ENCODE peak calls at places on chromosomes 12 and 14, in seven cellular contexts. Q, C, Z, M, D, A and K are unnamed samples.

GRCh38 chr12:106601031-106601430 is 18.2 kb downstream of the RFX4 start:
- DNase-seq in A (no peak), D (no peak), Q (no peak), M (no peak), C (no peak), Z (no peak), K (no peak)

GRCh38 chr12:107443320-107444090 is 242.1 kb upstream of the PWP1 start:
- DNase-seq in M (no peak), C (no peak), Z (no peak), D (no peak), A (no peak), Q (no peak), K (no peak)

GRCh38 chr14:34035177-34035933 is 84.5 kb upstream of the EGLN3 start:
- DNase-seq in Z (no peak), A (no peak), C (no peak), M (peak), Q (no peak), D (no peak), K (no peak)

GRCh38 chr14:61271552-61271951 is 9.6 kb downstream of the TMEM30B start:
- DNase-seq in M (no peak), D (no peak), A (no peak), Z (no peak), Q (no peak), C (no peak), K (no peak)

GRCh38 chr14:38910092-38910491 is 192.9 kb downstream of the SEC23A start:
- DNase-seq in Q (no peak), Z (no peak), M (no peak), C (no peak), A (no peak), D (no peak), K (no peak)

GRCh38 chr12:90245396-90245795 is 536.8 kb upstream of the ATP2B1 start:
- DNase-seq in M (no peak), D (no peak), C (no peak), Q (no peak), Z (peak), A (no peak), K (no peak)

GRCh38 chr12:26789731-26790644 is 43.0 kb downstream of the ITPR2 start:
- DNase-seq in M (no peak), Z (no peak), D (no peak), C (peak), Q (no peak), A (peak), K (peak)

GRCh38 chr12:52526511-52526951 is 6.3 kb upstream of the KRT5 start:
- DNase-seq in Z (no peak), M (no peak), C (no peak), Q (no peak), D (no peak), A (no peak), K (no peak)

GRCh38 chr12:6962285-6963015 is 8.0 kb downstream of the PHB2 start:
- DNase-seq in D (no peak), Q (no peak), C (no peak), Z (no peak), M (no peak), A (no peak), K (no peak)

GRCh38 chr14:54809767-54810166 is 92.9 kb downstream of the GCH1 start:
- DNase-seq in Q (no peak), D (no peak), Z (no peak), C (no peak), A (no peak), M (no peak), K (no peak)

GRCh38 chr12:130714591-130715149 is 1.4 kb downstream of the RIMBP2 start:
- DNase-seq in Q (no peak), C (no peak), Z (no peak), A (no peak), M (no peak), D (no peak), K (no peak)

GRCh38 chr14:87468531-87468930 is 524.5 kb downstream of the GALC start:
- DNase-seq in C (no peak), M (no peak), Z (no peak), D (no peak), A (no peak), Q (no peak), K (no peak)

GRCh38 chr12:1590083-1590979 is 4.0 kb downstream of the FBXL14 start:
- DNase-seq in C (no peak), M (no peak), Z (no peak), D (no peak), A (peak), Q (no peak), K (peak)

GRCh38 chr12:64609543-64610091 is 678 bp upstream of the RASSF3 start:
- DNase-seq in Q (peak), Z (no peak), C (no peak), D (peak), M (no peak), A (peak), K (peak)

GRCh38 chr12:52867636-52868035 is 18.8 kb upstream of the KRT78 start:
- DNase-seq in Q (no peak), A (no peak), C (no peak), M (no peak), Z (no peak), D (no peak), K (no peak)

GRCh38 chr14:83709116-83709515 is 1820.8 kb upstream of the FLRT2 start:
- DNase-seq in D (no peak), C (no peak), A (no peak), Q (no peak), M (peak), Z (no peak), K (no peak)

GRCh38 chr14:48703728-48704467 is 882.3 kb downstream of the RPS29 start:
- DNase-seq in Z (no peak), A (no peak), D (no peak), M (no peak), Q (no peak), C (no peak), K (no peak)

GRCh38 chr14:90140298-90140955 is 78.6 kb downstream of the KCNK13 start:
- DNase-seq in A (peak), Q (no peak), D (no peak), Z (no peak), M (no peak), C (no peak), K (no peak)

GRCh38 chr14:99749142-99749541 is 44.1 kb upstream of the EML1 start:
- DNase-seq in M (no peak), D (no peak), Q (no peak), A (no peak), Z (no peak), C (no peak), K (no peak)

GRCh38 chr12:75814856-75815754 is 216.5 kb downstream of the PHLDA1 start:
- DNase-seq in M (peak), C (peak), Q (peak), A (peak), Z (peak), D (peak), K (peak)

GRCh38 chr12:104689630-104690029 is 232.9 kb downstream of the CHST11 start:
- DNase-seq in Z (no peak), D (no peak), M (no peak), C (no peak), Q (no peak), A (no peak), K (no peak)

GRCh38 chr12:75986001-75986739 is 45.4 kb downstream of the PHLDA1 start:
- DNase-seq in C (no peak), Q (no peak), D (no peak), A (no peak), Z (no peak), M (no peak), K (no peak)